ENCODE peak calls at places on chromosome X, in nine cellular contexts. G is Panc1, D is GM20000, W is HFF-Myc, H is pancreas, K is hepatocyte, A is lower leg skin, N is astrocyte of the cerebellum, Q is glutamatergic neuron. R is an unnamed sample.

GRCh38 chrX:110985470-110985869 is 110.5 kb upstream of the PAK3 start:
- DNase-seq in G (no peak), D (no peak), W (no peak), H (no peak), K (no peak), A (no peak), N (no peak), Q (no peak), R (no peak)

GRCh38 chrX:46722742-46723568 is 36.0 kb downstream of the SLC9A7 start:
- DNase-seq in G (no peak), D (no peak), W (no peak), H (no peak), K (no peak), A (no peak), N (no peak), Q (no peak), R (no peak)

GRCh38 chrX:84501798-84502628 is at the start of gene HDX:
- DNase-seq in G (peak; percentile 56), D (peak; percentile 37), W (peak; percentile 48), H (peak; percentile 79), K (peak; percentile 90), A (peak; percentile 96), N (peak; percentile 69), Q (peak; percentile 86), R (peak; percentile 81)

GRCh38 chrX:17692709-17693346 is 44.5 kb upstream of the SCML1 start:
- DNase-seq in G (no peak), D (no peak), W (peak; percentile 75), H (no peak), K (no peak), A (no peak), N (peak; percentile 37), Q (peak; percentile 68), R (peak; percentile 64)

GRCh38 chrX:31038585-31039326 is 33.1 kb downstream of the FTHL17 start:
- DNase-seq in G (no peak), D (peak; percentile 14), W (peak; percentile 4), H (no peak), K (peak; percentile 56), A (no peak), N (peak; percentile 11), Q (peak; percentile 47), R (peak; percentile 18)

GRCh38 chrX:44332437-44332836 is 11.0 kb downstream of the EFHC2 start:
- DNase-seq in G (no peak), D (no peak), W (no peak), H (no peak), K (no peak), A (no peak), N (no peak), Q (no peak), R (no peak)

GRCh38 chrX:40227111-40227510 is 129.4 kb upstream of the BCOR start:
- DNase-seq in G (no peak), D (no peak), W (no peak), H (no peak), K (no peak), A (no peak), N (no peak), Q (no peak), R (no peak)

GRCh38 chrX:125953769-125954168 is 212.3 kb downstream of the DCAF12L2 start:
- DNase-seq in G (no peak), D (no peak), W (no peak), H (no peak), K (no peak), A (no peak), N (no peak), Q (no peak), R (no peak)

GRCh38 chrX:121581885-121582284 is 534.5 kb downstream of the GLUD2 start:
- DNase-seq in G (no peak), D (no peak), W (no peak), H (no peak), K (no peak), A (no peak), N (no peak), Q (no peak), R (no peak)

GRCh38 chrX:9611436-9612145 is 146.7 kb downstream of the TBL1X start:
- DNase-seq in G (no peak), D (peak; percentile 5), W (peak; percentile 50), H (no peak), K (no peak), A (no peak), N (no peak), Q (no peak), R (no peak)

GRCh38 chrX:31279359-31279758 is 207.5 kb upstream of the FTHL17 start:
- DNase-seq in G (no peak), D (no peak), W (peak; percentile 6), H (no peak), K (peak; percentile 5), A (no peak), N (no peak), Q (no peak), R (no peak)

GRCh38 chrX:77442728-77443127 is 4.5 kb upstream of the FGF16 start:
- DNase-seq in G (no peak), D (no peak), W (peak; percentile 29), H (no peak), K (no peak), A (no peak), N (peak; percentile 59), Q (no peak), R (no peak)

GRCh38 chrX:39418132-39418935 is 617.1 kb downstream of the MID1IP1 start:
- DNase-seq in G (no peak), D (no peak), W (no peak), H (no peak), K (no peak), A (no peak), N (no peak), Q (no peak), R (no peak)

GRCh38 chrX:118182050-118182449 is 65.4 kb upstream of the KLHL13 start:
- DNase-seq in G (no peak), D (no peak), W (no peak), H (no peak), K (no peak), A (no peak), N (no peak), Q (no peak), R (no peak)

GRCh38 chrX:40209951-40210617 is 112.3 kb upstream of the BCOR start:
- DNase-seq in G (no peak), D (no peak), W (no peak), H (no peak), K (no peak), A (no peak), N (no peak), Q (no peak), R (no peak)

GRCh38 chrX:14873676-14874049 is 442 bp downstream of the MOSPD2 start:
- DNase-seq in G (no peak), D (no peak), W (no peak), H (no peak), K (peak; percentile 8), A (no peak), N (no peak), Q (no peak), R (no peak)

GRCh38 chrX:48920713-48921104 is 1.9 kb upstream of the PIM2 start:
- DNase-seq in G (no peak), D (no peak), W (no peak), H (no peak), K (no peak), A (no peak), N (no peak), Q (no peak), R (no peak)

GRCh38 chrX:24838624-24839023 is 144.9 kb downstream of the POLA1 start:
- DNase-seq in G (no peak), D (peak; percentile 1), W (no peak), H (no peak), K (peak; percentile 52), A (no peak), N (peak; percentile 24), Q (no peak), R (no peak)

GRCh38 chrX:81377329-81377728 is 175.4 kb downstream of the SH3BGRL start:
- DNase-seq in G (peak; percentile 2), D (peak; percentile 2), W (peak; percentile 1), H (no peak), K (peak; percentile 16), A (no peak), N (peak; percentile 20), Q (no peak), R (no peak)

GRCh38 chrX:28888421-28888820 is 301.2 kb downstream of the IL1RAPL1 start:
- DNase-seq in G (no peak), D (no peak), W (no peak), H (no peak), K (no peak), A (no peak), N (no peak), Q (no peak), R (no peak)

DNA sequence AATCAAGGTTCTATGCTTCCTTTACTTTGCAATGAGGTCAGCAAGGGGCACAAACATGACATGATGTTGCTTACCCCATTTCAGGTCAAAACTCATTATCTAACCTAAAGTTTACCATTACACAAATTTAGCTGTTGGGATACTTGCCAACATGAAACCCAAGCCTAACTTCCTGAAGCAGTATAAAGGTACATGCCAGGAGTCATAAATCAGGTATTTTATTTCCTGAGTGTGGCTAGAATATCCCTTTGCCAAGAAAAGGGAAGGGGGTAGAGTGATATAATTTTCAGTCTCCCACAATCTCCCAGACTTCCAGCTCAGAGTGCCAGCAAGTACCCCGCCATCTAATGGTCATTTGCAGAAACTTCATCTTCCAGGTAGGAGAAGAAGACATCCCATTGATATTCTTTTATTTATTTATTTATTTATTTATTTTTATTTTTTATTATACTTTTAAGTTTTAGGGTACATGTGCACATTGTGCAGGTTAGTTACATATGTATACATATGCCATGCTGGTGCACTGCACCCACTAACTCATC is 136.6 kb downstream of the NEXMIF start:
- DNase-seq in G (no peak), D (no peak), W (no peak), H (no peak), K (no peak), A (no peak), N (no peak), Q (no peak), R (no peak)
- TF ChIP-seq CTCF in G (no peak), D (no peak), W (no peak), H (no peak), K (no peak), A (no peak), N (no peak), Q (no peak), R (no peak)

DNA sequence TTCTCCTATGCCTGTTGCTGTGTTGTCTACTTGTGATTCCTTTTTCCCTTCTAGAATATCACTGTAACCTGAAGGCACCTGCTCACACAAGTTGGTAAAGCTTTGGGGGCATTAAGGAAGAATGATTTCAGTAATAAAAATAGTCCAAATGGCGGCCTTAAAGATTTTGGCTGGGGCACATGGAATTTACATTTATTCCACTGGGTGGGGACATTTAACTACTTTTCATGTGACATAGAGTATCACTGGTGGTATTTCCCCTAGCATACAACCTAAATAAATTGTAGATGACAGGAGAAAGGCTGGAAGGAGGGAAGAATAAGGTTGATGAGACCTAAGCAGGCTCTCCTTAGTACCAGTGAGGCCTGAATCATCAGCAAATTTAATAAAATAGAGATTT is 121.8 kb upstream of the EDA2R start:
- DNase-seq in G (no peak), D (no peak), W (no peak), H (no peak), K (no peak), A (no peak), N (no peak), Q (no peak), R (no peak)
- TF ChIP-seq CTCF in G (peak; percentile 18), D (no peak), W (no peak), H (no peak), K (peak; percentile 39), A (no peak), N (no peak), Q (no peak), R (no peak)

GRCh38 chrX:69366183-69366582 is 137.9 kb upstream of the NALF2 start:
- DNase-seq in G (no peak), D (no peak), W (no peak), H (no peak), K (no peak), A (no peak), N (no peak), Q (no peak), R (no peak)
- TF ChIP-seq CTCF in G (no peak), D (no peak), W (no peak), H (no peak), K (no peak), A (no peak), N (no peak), Q (no peak), R (no peak)

GRCh38 chrX:120016068-120016441 is 61.4 kb downstream of the RHOXF2B start:
- DNase-seq in G (no peak), D (no peak), W (no peak), H (no peak), K (no peak), A (no peak), N (no peak), Q (no peak), R (no peak)
- TF ChIP-seq CTCF in G (no peak), D (no peak), W (no peak), H (no peak), K (no peak), A (no peak), N (no peak), Q (no peak), R (no peak)